ENCODE peak calls at places on chromosomes 1 and 21, in four cellular contexts. One of them, this sample, is unnamed.

GRCh38 chr1:184370850-184371249 is 16.0 kb upstream of the C1orf21 start:
- DNase-seq in epithelial cell of esophagus: no peak
- DNase-seq in CD8-positive, alpha-beta T cell: no peak
- DNase-seq in omental fat pad: no peak
- DNase-seq in this sample: no peak

GRCh38 chr1:203534526-203534925 is 40.6 kb downstream of the OPTC start:
- DNase-seq in epithelial cell of esophagus: peak; percentile 99
- DNase-seq in CD8-positive, alpha-beta T cell: no peak
- DNase-seq in omental fat pad: peak; percentile 71
- DNase-seq in this sample: no peak

GRCh38 chr1:172220376-172220775 is 200.1 kb upstream of the C1orf105 start:
- DNase-seq in CD8-positive, alpha-beta T cell: no peak
- DNase-seq in epithelial cell of esophagus: no peak
- DNase-seq in omental fat pad: no peak
- DNase-seq in this sample: no peak

GRCh38 chr1:234484218-234484617 is 5.2 kb upstream of the TARBP1 start:
- DNase-seq in omental fat pad: no peak
- DNase-seq in CD8-positive, alpha-beta T cell: no peak
- DNase-seq in epithelial cell of esophagus: no peak
- DNase-seq in this sample: no peak

GRCh38 chr1:224245188-224245587 is 62.1 kb downstream of the DEGS1 start:
- DNase-seq in CD8-positive, alpha-beta T cell: no peak
- DNase-seq in omental fat pad: no peak
- DNase-seq in epithelial cell of esophagus: no peak
- DNase-seq in this sample: no peak

GRCh38 chr1:97603218-97603617 is 317.6 kb downstream of the DPYD start:
- DNase-seq in CD8-positive, alpha-beta T cell: no peak
- DNase-seq in omental fat pad: no peak
- DNase-seq in epithelial cell of esophagus: no peak
- DNase-seq in this sample: no peak

GRCh38 chr1:175969236-175969635 is 225.8 kb upstream of the TNR start:
- DNase-seq in omental fat pad: no peak
- DNase-seq in CD8-positive, alpha-beta T cell: no peak
- DNase-seq in epithelial cell of esophagus: no peak
- DNase-seq in this sample: no peak

GRCh38 chr1:209104646-209105045 is 478.9 kb upstream of the CAMK1G start:
- DNase-seq in CD8-positive, alpha-beta T cell: no peak
- DNase-seq in omental fat pad: no peak
- DNase-seq in epithelial cell of esophagus: no peak
- DNase-seq in this sample: no peak

GRCh38 chr1:212566522-212567479 is 41.8 kb upstream of the ATF3 start:
- DNase-seq in CD8-positive, alpha-beta T cell: no peak
- DNase-seq in epithelial cell of esophagus: peak; percentile 91
- DNase-seq in omental fat pad: no peak
- DNase-seq in this sample: no peak

GRCh38 chr1:209490013-209490412 is 93.5 kb upstream of the CAMK1G start:
- DNase-seq in epithelial cell of esophagus: peak; percentile 63
- DNase-seq in CD8-positive, alpha-beta T cell: no peak
- DNase-seq in omental fat pad: no peak
- DNase-seq in this sample: no peak

GRCh38 chr21:46596201-46596600 is 8.7 kb downstream of the S100B start:
- DNase-seq in CD8-positive, alpha-beta T cell: no peak
- DNase-seq in epithelial cell of esophagus: no peak
- DNase-seq in omental fat pad: no peak
- DNase-seq in this sample: no peak

GRCh38 chr1:31932491-31933316 is 5.5 kb downstream of the PTP4A2 start:
- DNase-seq in omental fat pad: no peak
- DNase-seq in epithelial cell of esophagus: peak; percentile 57
- DNase-seq in CD8-positive, alpha-beta T cell: no peak
- DNase-seq in this sample: no peak

GRCh38 chr21:45991606-45992301 is 10.2 kb downstream of the COL6A1 start:
- DNase-seq in CD8-positive, alpha-beta T cell: no peak
- DNase-seq in omental fat pad: peak; percentile 15
- DNase-seq in epithelial cell of esophagus: no peak
- DNase-seq in this sample: no peak

GRCh38 chr1:50929376-50929958 is 30.6 kb downstream of the FAF1 start:
- DNase-seq in epithelial cell of esophagus: peak; percentile 41
- DNase-seq in omental fat pad: no peak
- DNase-seq in CD8-positive, alpha-beta T cell: no peak
- DNase-seq in this sample: no peak

GRCh38 chr21:43273016-43273707 is 104.4 kb downstream of the CRYAA start:
- DNase-seq in epithelial cell of esophagus: no peak
- DNase-seq in CD8-positive, alpha-beta T cell: no peak
- DNase-seq in omental fat pad: no peak
- DNase-seq in this sample: no peak

GRCh38 chr1:172637522-172637921 is 21.4 kb upstream of the FASLG start:
- DNase-seq in omental fat pad: no peak
- DNase-seq in CD8-positive, alpha-beta T cell: no peak
- DNase-seq in epithelial cell of esophagus: peak; percentile 72
- DNase-seq in this sample: no peak

GRCh38 chr21:41359289-41359688 is 2.5 kb upstream of the MX2 start:
- DNase-seq in CD8-positive, alpha-beta T cell: no peak
- DNase-seq in omental fat pad: no peak
- DNase-seq in epithelial cell of esophagus: no peak
- DNase-seq in this sample: peak; percentile 53

GRCh38 chr1:21622466-21623315 is 46.5 kb downstream of the RAP1GAP start:
- DNase-seq in epithelial cell of esophagus: peak; percentile 56
- DNase-seq in CD8-positive, alpha-beta T cell: no peak
- DNase-seq in omental fat pad: no peak
- DNase-seq in this sample: no peak

GRCh38 chr1:6198646-6199297 is 623 bp downstream of the RPL22 start:
- DNase-seq in epithelial cell of esophagus: no peak
- DNase-seq in omental fat pad: no peak
- DNase-seq in CD8-positive, alpha-beta T cell: no peak
- DNase-seq in this sample: no peak

GRCh38 chr1:192952646-192953045 is 106.5 kb downstream of the UCHL5 start:
- DNase-seq in CD8-positive, alpha-beta T cell: no peak
- DNase-seq in omental fat pad: no peak
- DNase-seq in epithelial cell of esophagus: peak; percentile 14
- DNase-seq in this sample: no peak

GRCh38 chr1:74835046-74835445 is 102.1 kb downstream of the TYW3 start:
- DNase-seq in epithelial cell of esophagus: no peak
- DNase-seq in CD8-positive, alpha-beta T cell: no peak
- DNase-seq in omental fat pad: no peak
- DNase-seq in this sample: no peak

GRCh38 chr1:224880593-224881307 is 48.7 kb upstream of the DNAH14 start:
- DNase-seq in omental fat pad: no peak
- DNase-seq in epithelial cell of esophagus: no peak
- DNase-seq in CD8-positive, alpha-beta T cell: no peak
- DNase-seq in this sample: no peak

GRCh38 chr1:7339953-7340352 is 431.1 kb upstream of the VAMP3 start:
- DNase-seq in omental fat pad: no peak
- DNase-seq in epithelial cell of esophagus: no peak
- DNase-seq in CD8-positive, alpha-beta T cell: no peak
- DNase-seq in this sample: no peak

GRCh38 chr1:6731905-6732304 is 30.3 kb upstream of the DNAJC11 start:
- DNase-seq in CD8-positive, alpha-beta T cell: no peak
- DNase-seq in omental fat pad: no peak
- DNase-seq in epithelial cell of esophagus: no peak
- DNase-seq in this sample: no peak

GRCh38 chr1:46196609-46197008 is 1.6 kb downstream of the POMGNT1 start:
- DNase-seq in epithelial cell of esophagus: no peak
- DNase-seq in CD8-positive, alpha-beta T cell: no peak
- DNase-seq in omental fat pad: no peak
- DNase-seq in this sample: no peak

GRCh38 chr1:46197551-46198025 is 646 bp downstream of the POMGNT1 start:
- DNase-seq in CD8-positive, alpha-beta T cell: no peak
- DNase-seq in omental fat pad: no peak
- DNase-seq in epithelial cell of esophagus: no peak
- DNase-seq in this sample: no peak

GRCh38 chr1:46199233-46199749 is 1.1 kb upstream of the POMGNT1 start:
- DNase-seq in epithelial cell of esophagus: no peak
- DNase-seq in omental fat pad: no peak
- DNase-seq in CD8-positive, alpha-beta T cell: no peak
- DNase-seq in this sample: no peak

GRCh38 chr1:46194641-46195179 is 3.5 kb downstream of the POMGNT1 start:
- DNase-seq in epithelial cell of esophagus: no peak
- DNase-seq in CD8-positive, alpha-beta T cell: no peak
- DNase-seq in omental fat pad: no peak
- DNase-seq in this sample: no peak

DNA sequence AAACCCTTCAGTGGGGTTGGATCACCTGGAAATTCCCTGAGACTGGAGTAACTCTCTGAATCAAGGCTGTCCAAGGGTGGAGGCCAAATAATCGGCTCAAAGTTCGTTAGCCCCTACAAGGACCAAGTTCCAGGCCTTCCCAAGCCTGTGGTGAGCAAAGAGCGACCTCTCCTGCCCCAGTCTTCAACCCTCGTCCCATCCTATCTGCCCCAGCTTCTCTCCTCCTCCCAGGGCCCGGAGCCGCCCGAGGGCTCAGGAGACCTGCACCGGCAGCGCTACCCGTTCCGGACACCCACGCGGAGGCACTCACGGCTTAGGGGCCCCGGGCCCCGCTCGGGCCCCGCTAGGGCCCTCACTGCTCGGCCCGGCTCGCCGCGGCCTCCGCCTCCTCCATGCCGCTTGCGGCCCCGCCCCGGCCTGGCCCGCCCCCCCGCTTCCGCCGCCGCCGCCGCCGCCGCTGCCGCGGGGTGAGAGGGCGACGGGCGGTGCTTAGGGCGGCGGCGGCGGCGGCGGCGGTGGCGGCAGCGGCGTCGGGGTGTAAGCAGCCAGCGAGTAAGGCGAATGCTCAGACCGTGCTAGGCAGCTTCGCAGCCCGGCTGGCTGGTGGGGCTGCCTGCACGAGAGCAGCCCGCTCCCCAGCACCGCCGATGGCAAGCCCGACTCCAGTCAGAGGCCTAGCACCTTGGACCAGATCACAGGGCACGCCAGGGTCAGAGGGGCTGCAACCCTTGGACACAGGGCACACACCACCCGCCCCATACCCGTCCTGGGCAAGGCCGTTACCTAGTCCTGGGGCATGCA is at the start of gene POMGNT1:
- DNase-seq in omental fat pad: no peak
- DNase-seq in CD8-positive, alpha-beta T cell: peak; percentile 50
- DNase-seq in epithelial cell of esophagus: peak; percentile 75
- DNase-seq in this sample: peak; percentile 80
- TF ChIP-seq CTCF in omental fat pad: no peak
- TF ChIP-seq CTCF in CD8-positive, alpha-beta T cell: no peak
- TF ChIP-seq CTCF in epithelial cell of esophagus: no peak
- TF ChIP-seq CTCF in this sample: no peak

DNA sequence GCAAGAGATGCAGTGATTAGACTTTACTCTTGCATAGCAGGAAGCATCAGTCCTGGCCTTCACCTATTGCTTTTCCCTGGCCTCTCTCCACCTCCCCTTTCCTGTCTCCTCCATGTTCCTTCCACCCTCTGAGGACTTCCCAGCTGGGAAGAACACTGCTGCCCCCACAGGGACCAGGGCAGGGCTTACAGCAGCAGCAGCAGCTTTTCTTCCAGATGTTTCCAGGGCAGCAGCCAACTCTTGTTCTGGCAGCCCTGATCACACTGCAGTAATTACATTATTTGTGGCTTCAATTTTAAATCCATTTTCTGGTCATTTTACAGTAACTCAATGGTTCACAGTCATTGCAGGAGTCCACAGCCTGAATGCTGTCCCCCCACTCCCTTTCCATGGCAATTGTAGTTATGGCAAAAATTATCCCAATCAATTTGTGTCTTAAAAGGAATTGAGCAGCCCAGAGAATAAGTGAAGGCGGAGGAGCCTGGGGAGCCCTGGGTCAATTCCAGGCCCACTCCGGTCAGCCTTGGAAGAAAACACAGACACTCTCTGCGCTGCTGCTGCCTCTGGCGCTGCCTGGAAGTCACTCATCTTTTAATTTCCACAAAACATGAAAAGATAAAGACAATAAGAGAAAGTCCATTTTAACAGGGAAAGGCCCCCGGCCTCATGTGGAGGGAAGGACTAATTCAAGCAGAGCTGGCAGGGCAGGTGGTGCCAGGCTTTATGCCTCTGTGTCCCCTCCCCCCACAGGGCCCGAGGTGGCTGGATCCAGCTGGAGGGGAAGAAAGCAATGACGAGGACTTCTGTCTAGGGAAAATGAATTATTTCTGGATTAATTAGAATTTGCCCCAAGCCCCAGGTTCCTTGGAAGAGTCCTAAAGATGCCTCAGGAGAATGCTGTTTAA is 148.5 kb downstream of the GRIK3 start:
- DNase-seq in omental fat pad: no peak
- DNase-seq in epithelial cell of esophagus: no peak
- DNase-seq in CD8-positive, alpha-beta T cell: no peak
- DNase-seq in this sample: peak; percentile 48
- TF ChIP-seq CTCF in omental fat pad: no peak
- TF ChIP-seq CTCF in epithelial cell of esophagus: no peak
- TF ChIP-seq CTCF in CD8-positive, alpha-beta T cell: no peak
- TF ChIP-seq CTCF in this sample: peak; percentile 14

DNA sequence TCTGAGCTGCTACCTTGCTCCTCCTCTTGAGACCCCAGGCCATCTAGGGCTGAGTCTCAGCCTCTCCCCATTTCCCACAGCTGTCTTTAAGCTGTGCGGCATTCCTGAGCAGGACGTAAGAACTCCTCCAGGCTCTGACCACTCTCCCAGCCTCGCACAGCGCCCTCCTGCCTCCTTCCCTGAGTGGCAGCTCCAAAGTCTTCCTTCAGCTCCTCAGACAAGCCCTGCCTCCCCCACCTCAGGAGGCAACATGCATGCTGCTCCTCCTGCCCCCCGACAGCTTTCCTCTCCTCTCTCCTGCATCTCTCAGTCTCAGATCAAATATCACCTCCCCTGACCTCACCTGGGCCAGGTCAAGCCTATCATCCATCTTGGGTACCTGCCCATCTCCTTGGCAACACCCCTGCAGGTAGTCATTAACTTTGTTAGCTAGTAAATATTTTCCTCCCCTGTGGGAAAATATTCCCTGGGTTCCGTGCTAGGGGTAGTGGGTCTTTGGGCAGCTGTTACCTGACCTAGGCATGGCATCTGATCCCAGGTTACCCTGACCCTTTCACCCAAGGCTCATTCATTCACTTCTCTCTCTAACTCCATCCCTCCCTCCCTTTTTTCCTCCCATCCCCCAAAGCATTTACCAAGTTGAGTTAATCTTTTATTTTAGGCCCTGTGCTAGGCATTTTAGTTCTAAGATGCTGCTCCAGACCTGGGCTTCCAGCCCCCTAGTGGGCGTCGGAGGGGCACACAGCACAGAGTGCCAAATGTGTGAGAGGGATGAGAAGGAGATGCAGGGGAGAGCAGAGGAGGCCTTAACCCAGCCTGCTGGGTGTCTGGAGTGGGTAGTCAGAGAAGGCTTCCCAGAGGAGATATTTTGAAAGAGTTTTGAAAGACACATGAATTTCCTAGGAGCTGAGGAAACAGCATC is 419.9 kb downstream of the PTPRU start:
- DNase-seq in omental fat pad: no peak
- DNase-seq in CD8-positive, alpha-beta T cell: no peak
- DNase-seq in epithelial cell of esophagus: no peak
- DNase-seq in this sample: peak; percentile 60
- TF ChIP-seq CTCF in omental fat pad: no peak
- TF ChIP-seq CTCF in CD8-positive, alpha-beta T cell: no peak
- TF ChIP-seq CTCF in epithelial cell of esophagus: peak; percentile 20
- TF ChIP-seq CTCF in this sample: peak; percentile 76

DNA sequence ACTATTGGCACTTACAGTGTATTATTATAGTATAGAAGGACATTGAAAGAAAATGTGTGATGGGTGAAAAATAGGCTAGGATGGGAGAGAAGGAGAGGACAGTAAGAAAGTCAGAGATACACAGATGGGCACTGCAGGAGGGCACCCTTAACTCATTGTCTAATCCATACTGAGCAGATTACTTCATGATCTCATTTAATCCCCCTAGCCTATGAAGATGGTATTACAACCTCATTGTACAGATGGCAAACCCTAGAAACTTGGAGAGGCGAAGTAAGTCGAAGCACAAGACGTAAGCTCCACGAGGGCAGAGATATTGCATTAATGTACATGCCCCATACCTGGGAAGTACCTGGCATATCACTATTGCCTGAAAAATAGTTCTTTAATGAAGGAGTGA is 346.9 kb upstream of the DAB1 start:
- DNase-seq in omental fat pad: no peak
- DNase-seq in epithelial cell of esophagus: peak; percentile 21
- DNase-seq in CD8-positive, alpha-beta T cell: no peak
- DNase-seq in this sample: no peak
- TF ChIP-seq CTCF in omental fat pad: no peak
- TF ChIP-seq CTCF in epithelial cell of esophagus: peak; percentile 50
- TF ChIP-seq CTCF in CD8-positive, alpha-beta T cell: no peak
- TF ChIP-seq CTCF in this sample: peak; percentile 60